ENCODE peak calls at places on chromosomes 13 and 19, in eight cellular contexts. F, V, P, T, J, L, G and N are unnamed samples.

GRCh38 chr13:48302920-48303330 is 626 bp upstream of the RB1 start:
- DNase-seq in F (no peak), V (no peak), P (no peak), T (no peak), J (no peak), L (peak; percentile 30), G (peak; percentile 84), N (no peak)

GRCh38 chr19:8806661-8807060 is 25.4 kb downstream of the ZNF558 start:
- DNase-seq in F (no peak), V (no peak), P (no peak), T (no peak), J (no peak), L (no peak), G (no peak), N (no peak)

GRCh38 chr13:109698779-109699178 is 87.6 kb downstream of the IRS2 start:
- DNase-seq in F (no peak), V (no peak), P (no peak), T (no peak), J (no peak), L (no peak), G (peak; percentile 78), N (no peak)

GRCh38 chr13:97224544-97225324 is 2.6 kb downstream of the MBNL2 start:
- DNase-seq in F (no peak), V (no peak), P (no peak), T (peak; percentile 84), J (no peak), L (peak; percentile 57), G (peak; percentile 75), N (peak; percentile 62)

GRCh38 chr13:33017410-33017929 is 1.2 kb downstream of the KL start:
- DNase-seq in F (peak; percentile 46), V (peak; percentile 62), P (peak; percentile 16), T (peak; percentile 24), J (no peak), L (no peak), G (peak; percentile 64), N (peak; percentile 63)

GRCh38 chr19:5891572-5891937 is 12.0 kb downstream of the NDUFA11 start:
- DNase-seq in F (no peak), V (no peak), P (no peak), T (no peak), J (no peak), L (no peak), G (no peak), N (no peak)

GRCh38 chr13:28623782-28624706 is 34.9 kb upstream of the POMP start:
- DNase-seq in F (no peak), V (no peak), P (no peak), T (no peak), J (no peak), L (no peak), G (no peak), N (no peak)

GRCh38 chr19:33063356-33064116 is 1.2 kb downstream of the RHPN2 start:
- DNase-seq in F (no peak), V (peak; percentile 11), P (no peak), T (peak; percentile 83), J (no peak), L (no peak), G (peak; percentile 37), N (peak; percentile 86)

GRCh38 chr19:14325863-14326262 is 55.4 kb upstream of the ADGRE5 start:
- DNase-seq in F (no peak), V (no peak), P (no peak), T (no peak), J (no peak), L (no peak), G (peak; percentile 32), N (no peak)

GRCh38 chr13:94595006-94595942 is 678 bp downstream of the TGDS start:
- DNase-seq in F (no peak), V (no peak), P (peak; percentile 20), T (no peak), J (no peak), L (no peak), G (peak; percentile 53), N (peak; percentile 24)

GRCh38 chr13:40503966-40504591 is 162.4 kb downstream of the FOXO1 start:
- DNase-seq in F (no peak), V (no peak), P (no peak), T (peak; percentile 70), J (no peak), L (no peak), G (peak; percentile 15), N (no peak)

GRCh38 chr13:95870421-95870820 is 182.8 kb downstream of the UGGT2 start:
- DNase-seq in F (no peak), V (no peak), P (no peak), T (no peak), J (no peak), L (no peak), G (no peak), N (no peak)

GRCh38 chr13:97810152-97810551 is 143.3 kb upstream of the IPO5 start:
- DNase-seq in F (no peak), V (no peak), P (no peak), T (no peak), J (peak; percentile 1), L (no peak), G (peak; percentile 8), N (no peak)

GRCh38 chr13:27440408-27440807 is 10.0 kb downstream of the MTIF3 start:
- DNase-seq in F (no peak), V (no peak), P (no peak), T (no peak), J (no peak), L (no peak), G (no peak), N (no peak)

GRCh38 chr19:40613669-40614594 is 12.8 kb downstream of the LTBP4 start:
- DNase-seq in F (no peak), V (peak; percentile 69), P (peak; percentile 81), T (peak; percentile 80), J (peak; percentile 34), L (peak; percentile 93), G (peak; percentile 95), N (peak; percentile 93)

GRCh38 chr19:11404588-11405258 is 14.4 kb downstream of the RGL3 start:
- DNase-seq in F (no peak), V (no peak), P (no peak), T (no peak), J (no peak), L (no peak), G (no peak), N (no peak)

GRCh38 chr19:47111081-47111589 is 2.4 kb downstream of the ZC3H4 start:
- DNase-seq in F (no peak), V (no peak), P (peak; percentile 53), T (no peak), J (no peak), L (no peak), G (no peak), N (peak; percentile 36)

GRCh38 chr19:5707576-5708575 is 12.1 kb downstream of the LONP1 start:
- DNase-seq in F (no peak), V (no peak), P (no peak), T (no peak), J (no peak), L (no peak), G (no peak), N (no peak)

GRCh38 chr13:73937420-73937819 is 196.8 kb downstream of the KLF12 start:
- DNase-seq in F (no peak), V (no peak), P (no peak), T (no peak), J (no peak), L (no peak), G (peak; percentile 40), N (no peak)

GRCh38 chr13:77028202-77028601 is 1.2 kb upstream of the FBXL3 start:
- DNase-seq in F (peak; percentile 19), V (no peak), P (no peak), T (no peak), J (no peak), L (peak; percentile 47), G (peak; percentile 28), N (no peak)

GRCh38 chr13:113050856-113051431 is 54.6 kb upstream of the F7 start:
- DNase-seq in F (no peak), V (no peak), P (no peak), T (no peak), J (no peak), L (no peak), G (no peak), N (no peak)

GRCh38 chr13:42720116-42720857 is 61.1 kb upstream of the FAM216B start:
- DNase-seq in F (no peak), V (no peak), P (no peak), T (peak; percentile 31), J (peak; percentile 91), L (peak; percentile 99), G (peak; percentile 99), N (peak; percentile 19)

GRCh38 chr19:18666304-18666703 is 17.2 kb upstream of the CRTC1 start:
- DNase-seq in F (no peak), V (no peak), P (no peak), T (no peak), J (no peak), L (no peak), G (no peak), N (no peak)

GRCh38 chr19:47541507-47541906 is 26.6 kb upstream of the NAPA start:
- DNase-seq in F (no peak), V (no peak), P (no peak), T (peak; percentile 26), J (no peak), L (no peak), G (peak; percentile 80), N (no peak)

GRCh38 chr19:5292843-5293606 is 47.6 kb downstream of the PTPRS start:
- DNase-seq in F (peak; percentile 34), V (peak; percentile 65), P (peak; percentile 46), T (peak; percentile 44), J (peak; percentile 83), L (peak; percentile 70), G (peak; percentile 75), N (peak; percentile 42)

GRCh38 chr19:3383121-3383722 is 16.8 kb downstream of the NFIC start:
- DNase-seq in F (peak; percentile 72), V (no peak), P (no peak), T (peak; percentile 47), J (no peak), L (peak; percentile 45), G (no peak), N (peak; percentile 47)